ENCODE peak calls at places on chromosomes 6 and 20, in four cellular contexts. C is body of pancreas, D is BE2C, B is HFF-Myc. W is an unnamed sample.

GRCh38 chr20:2942439-2942838 is 69.2 kb downstream of the PTPRA start:
- DNase-seq in C (no peak), D (no peak), B (no peak), W (no peak)

GRCh38 chr6:46504242-46504641 is 13.0 kb upstream of the RCAN2 start:
- DNase-seq in C (no peak), D (no peak), B (no peak), W (no peak)

GRCh38 chr6:28725890-28726348 is 197.9 kb downstream of the TRIM27 start:
- DNase-seq in C (no peak), D (peak; percentile 69), B (peak; percentile 25), W (no peak)

GRCh38 chr6:13012977-13013680 is 296.6 kb downstream of the PHACTR1 start:
- DNase-seq in C (peak; percentile 83), D (no peak), B (no peak), W (no peak)

GRCh38 chr20:41167118-41167470 is 29.8 kb downstream of the PLCG1 start:
- DNase-seq in C (no peak), D (no peak), B (no peak), W (no peak)

GRCh38 chr6:42197574-42198362 is 3.0 kb upstream of the GUCA1B start:
- DNase-seq in C (no peak), D (no peak), B (peak; percentile 25), W (no peak)

GRCh38 chr6:45293306-45293705 is 34.8 kb upstream of the RUNX2 start:
- DNase-seq in C (no peak), D (no peak), B (no peak), W (no peak)

GRCh38 chr6:108002365-108003221 is 44.6 kb upstream of the SEC63 start:
- DNase-seq in C (peak; percentile 47), D (no peak), B (no peak), W (no peak)

GRCh38 chr6:148112851-148113319 is 229.8 kb upstream of the SASH1 start:
- DNase-seq in C (no peak), D (no peak), B (no peak), W (no peak)

GRCh38 chr6:81750201-81750600 is 2.3 kb downstream of the TENT5A start:
- DNase-seq in C (no peak), D (no peak), B (no peak), W (no peak)

GRCh38 chr6:117530467-117531242 is 48.2 kb downstream of the DCBLD1 start:
- DNase-seq in C (no peak), D (no peak), B (no peak), W (no peak)

GRCh38 chr20:34559311-34560140 is 1.0 kb downstream of the MAP1LC3A start:
- DNase-seq in C (peak; percentile 37), D (no peak), B (no peak), W (no peak)

GRCh38 chr20:34560614-34561013 is 2.1 kb downstream of the MAP1LC3A start:
- DNase-seq in C (no peak), D (no peak), B (no peak), W (no peak)

GRCh38 chr20:34560141-34560523 is 1.6 kb downstream of the MAP1LC3A start:
- DNase-seq in C (no peak), D (no peak), B (no peak), W (no peak)

GRCh38 chr20:34557936-34558319 is 590 bp upstream of the MAP1LC3A start:
- DNase-seq in C (no peak), D (no peak), B (no peak), W (no peak)

DNA sequence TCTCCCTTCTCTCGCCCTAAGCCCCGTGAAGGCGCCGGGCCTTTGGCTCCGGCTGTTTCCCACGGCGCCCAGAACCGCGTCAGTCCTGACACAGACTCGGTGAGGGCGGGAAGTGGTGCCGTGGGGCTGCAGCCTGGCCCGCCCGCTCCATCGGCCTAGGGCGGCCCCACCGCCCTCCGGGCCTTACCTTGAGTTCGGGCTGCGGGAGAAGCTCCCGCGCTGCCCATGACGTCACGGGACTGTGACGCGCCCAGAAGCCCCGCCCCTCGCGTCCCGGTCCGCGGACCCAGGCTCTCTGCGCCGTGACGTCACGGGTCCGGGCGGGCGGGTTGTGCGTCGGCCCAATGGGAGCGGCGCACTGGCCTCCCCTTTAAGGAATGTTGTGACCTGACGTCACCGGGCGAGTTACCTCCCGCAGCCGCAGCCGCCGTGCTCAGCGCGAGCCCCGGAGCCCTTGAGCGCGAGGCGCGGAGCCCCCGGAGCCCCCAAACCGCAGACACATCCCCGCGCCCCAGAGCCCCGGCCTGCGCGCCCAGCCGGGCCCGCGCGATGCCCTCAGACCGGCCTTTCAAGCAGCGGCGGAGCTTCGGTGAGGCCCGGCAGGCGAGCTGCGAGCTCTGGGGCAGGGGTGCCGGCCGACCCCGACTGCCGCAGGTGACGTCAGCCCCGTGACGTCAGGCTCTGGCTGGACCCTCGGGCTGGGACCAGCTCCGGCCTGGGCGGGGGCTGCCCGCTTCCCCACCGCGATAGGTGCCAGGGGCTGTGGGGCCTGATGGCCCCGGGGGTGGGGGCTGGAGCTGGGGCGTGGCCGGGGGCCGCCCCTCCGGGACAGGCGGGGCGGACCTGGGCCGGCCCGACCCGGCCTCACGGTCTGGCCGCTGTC is at the start of gene MAP1LC3A:
- DNase-seq in C (peak; percentile 92), D (peak; percentile 93), B (peak; percentile 43), W (peak; percentile 37)
- TF ChIP-seq CTCF in C (no peak), D (no peak), B (no peak), W (no peak)

GRCh38 chr6:26029857-26030653 is 57.2 kb upstream of the HFE start:
- DNase-seq in C (no peak), D (no peak), B (no peak), W (no peak)
- H3K4me3 ChIP-seq in C (no peak overlapping the region), D (peak overlapping the region; percentile 87), B (no peak overlapping the region), W (peak overlapping the region; percentile 41)

GRCh38 chr6:1420382-1420781 is 31.0 kb downstream of the FOXF2 start:
- DNase-seq in C (no peak), D (no peak), B (no peak), W (no peak)

GRCh38 chr6:1423578-1423977 is 34.2 kb downstream of the FOXF2 start:
- DNase-seq in C (no peak), D (no peak), B (no peak), W (no peak)

GRCh38 chr6:1426416-1426815 is 37.0 kb downstream of the FOXF2 start:
- DNase-seq in C (no peak), D (no peak), B (no peak), W (no peak)

GRCh38 chr6:1422290-1422689 is 32.9 kb downstream of the FOXF2 start:
- DNase-seq in C (no peak), D (no peak), B (no peak), W (no peak)

GRCh38 chr6:1424306-1424927 is 35.0 kb downstream of the FOXF2 start:
- DNase-seq in C (peak; percentile 55), D (peak; percentile 29), B (no peak), W (no peak)
- TF ChIP-seq CTCF in C (peak; percentile 42), D (peak; percentile 62), B (peak; percentile 87), W (peak; percentile 75)

GRCh38 chr6:52305385-52305784 is 20.8 kb upstream of the MCM3 start:
- DNase-seq in C (no peak), D (no peak), B (no peak), W (no peak)

GRCh38 chr6:52304917-52305316 is 20.4 kb upstream of the MCM3 start:
- DNase-seq in C (no peak), D (no peak), B (no peak), W (no peak)

GRCh38 chr6:52307900-52308372 is 23.4 kb upstream of the MCM3 start:
- DNase-seq in C (no peak), D (no peak), B (no peak), W (no peak)

GRCh38 chr6:52306972-52307849 is 22.7 kb upstream of the MCM3 start:
- DNase-seq in C (no peak), D (no peak), B (no peak), W (no peak)

DNA sequence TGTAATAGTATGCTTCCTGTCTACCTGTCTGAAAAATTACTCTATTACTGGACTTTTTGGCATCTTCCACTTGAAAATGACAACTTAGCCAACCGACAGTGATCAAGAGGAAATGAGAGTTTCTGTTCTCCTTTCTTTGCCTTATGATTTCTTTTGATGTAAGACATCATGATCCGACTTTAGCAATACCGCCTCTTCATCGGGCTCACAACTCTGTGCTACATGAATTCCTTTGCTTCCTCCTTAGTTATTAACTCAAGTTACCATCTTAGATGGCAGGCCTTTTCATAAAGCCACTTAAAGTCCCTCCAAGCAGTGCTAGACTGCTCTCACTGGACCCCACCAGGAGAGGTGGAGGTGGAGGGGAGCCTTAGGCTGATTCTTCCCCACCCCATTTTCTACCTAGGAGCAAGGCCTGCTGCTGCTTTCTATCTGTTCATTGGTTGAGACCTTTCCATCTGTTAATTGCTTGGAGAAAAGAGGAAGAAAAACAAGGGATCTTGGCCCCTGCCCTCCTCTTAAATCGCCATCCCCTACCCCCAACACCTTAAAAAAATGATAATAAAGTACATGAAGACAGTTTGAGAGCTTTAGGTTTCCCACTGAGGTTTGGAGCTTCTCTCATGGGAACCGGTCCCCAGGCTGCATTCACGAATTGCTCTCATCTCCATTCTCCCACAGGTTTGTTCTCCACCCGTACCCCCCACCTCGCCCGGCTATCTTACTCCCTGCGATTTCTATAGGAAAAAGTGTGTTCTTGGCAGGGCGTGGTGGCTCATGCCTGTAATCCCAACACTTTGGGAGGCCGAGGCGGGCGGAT is 21.6 kb upstream of the MCM3 start:
- DNase-seq in C (no peak), D (no peak), B (no peak), W (peak; percentile 75)
- H3K4me3 ChIP-seq in C (no peak overlapping the region), D (no peak overlapping the region), B (no peak overlapping the region), W (peak overlapping the region; percentile 9)

DNA sequence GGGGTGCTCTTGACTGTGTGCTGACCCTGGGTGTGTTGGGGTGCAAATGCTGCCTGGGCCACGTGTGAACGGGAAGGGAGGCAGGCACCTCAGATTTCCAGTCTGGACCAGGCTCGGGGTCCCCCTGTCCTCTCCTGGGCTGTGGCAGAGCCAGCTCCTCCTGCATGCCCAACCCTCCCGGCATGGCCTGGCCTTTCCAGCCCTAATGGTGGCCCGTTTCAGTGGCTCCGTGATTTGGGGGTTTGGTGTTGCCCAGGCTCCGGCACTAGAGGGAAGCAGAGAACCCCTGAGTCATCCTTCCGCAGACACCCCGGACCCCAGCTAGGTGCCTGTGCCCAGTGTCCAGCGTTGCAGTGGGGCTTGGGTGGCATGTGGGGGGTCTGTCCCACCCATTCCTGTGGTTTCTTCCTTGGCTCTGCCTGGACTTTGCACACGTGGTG is 9.1 kb downstream of the RBM38 start:
- DNase-seq in C (no peak), D (no peak), B (no peak), W (no peak)
- TF ChIP-seq CTCF in C (no peak), D (peak; percentile 5), B (no peak), W (peak; percentile 65)

DNA sequence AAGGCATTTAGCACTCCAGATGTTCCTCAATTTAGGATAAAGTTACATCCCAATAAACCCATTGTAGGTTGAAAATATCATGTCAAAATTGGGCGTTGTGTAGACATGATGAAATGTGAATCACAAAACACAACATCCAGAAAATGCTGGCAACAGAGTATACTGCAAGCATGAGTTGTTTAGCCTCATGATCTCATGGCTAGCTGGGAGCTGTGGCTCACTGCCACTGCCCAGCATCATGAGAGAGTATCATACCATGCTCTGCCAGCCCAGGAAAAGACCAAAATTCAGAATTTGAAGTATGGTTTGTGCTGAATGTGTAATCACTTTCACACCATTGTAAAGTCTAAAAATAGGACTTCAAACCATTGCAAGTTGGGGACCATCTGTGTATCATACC is 45.3 kb upstream of the SMAP1 start:
- DNase-seq in C (no peak), D (no peak), B (no peak), W (no peak)
- H3K4me3 ChIP-seq in C (no peak overlapping the region), D (no peak overlapping the region), B (no peak overlapping the region), W (no peak overlapping the region)

DNA sequence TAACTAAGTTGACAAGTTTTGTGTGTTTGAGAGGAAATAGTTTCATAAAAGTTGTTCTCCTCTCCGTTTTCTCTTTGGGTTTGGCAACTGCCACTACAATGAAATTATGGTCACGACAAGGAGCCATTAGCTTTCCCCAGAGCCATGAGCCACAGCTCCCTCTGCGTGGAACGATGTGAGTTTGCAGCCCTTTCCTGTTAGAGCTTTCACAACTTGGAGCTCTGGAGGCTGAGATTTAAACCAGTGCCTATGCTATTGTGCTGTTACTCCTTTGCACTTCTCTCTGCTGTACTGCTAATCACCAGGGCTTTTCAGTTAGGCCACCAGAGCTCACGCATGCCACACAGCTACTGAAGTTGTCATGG is 29.3 kb upstream of the TXNDC5 start:
- DNase-seq in C (no peak), D (no peak), B (no peak), W (no peak)
- TF ChIP-seq CTCF in C (no peak), D (no peak), B (no peak), W (no peak)

GRCh38 chr6:158002249-158002950 is 20.7 kb downstream of the SYNJ2 start:
- DNase-seq in C (no peak), D (no peak), B (no peak), W (no peak)
- H3K4me3 ChIP-seq in C (no peak overlapping the region), D (no peak overlapping the region), B (no peak overlapping the region), W (no peak overlapping the region)

W was measured in GM12864.